ENCODE peak calls at places on chromosomes 16 and 17, in five cellular contexts. W, U, I, F and C are unnamed samples.

GRCh38 chr17:40121886-40122465 is at the start of gene MSL1:
- DNase-seq in F (peak), I (peak), W (no peak), U (peak), C (peak)

GRCh38 chr16:23131436-23131835 is 17.8 kb downstream of the USP31 start:
- DNase-seq in F (no peak), I (no peak), W (no peak), U (no peak), C (no peak)

GRCh38 chr17:83100853-83101391 is 21.5 kb downstream of the METRNL start:
- DNase-seq in U (no peak), W (no peak), F (no peak), I (no peak), C (no peak)

GRCh38 chr16:86946396-86946795 is 368.0 kb downstream of the FOXL1 start:
- DNase-seq in W (no peak), F (peak), U (no peak), I (peak), C (peak)

GRCh38 chr16:17215306-17215705 is 255.5 kb downstream of the XYLT1 start:
- DNase-seq in I (no peak), W (no peak), F (no peak), U (no peak), C (no peak)

GRCh38 chr16:12087901-12088364 is 111.4 kb downstream of the SNX29 start:
- DNase-seq in I (no peak), U (peak), F (no peak), W (no peak), C (no peak)

GRCh38 chr16:75420987-75421819 is 12.1 kb downstream of the CFDP1 start:
- DNase-seq in F (no peak), I (peak), U (peak), W (no peak), C (peak)

GRCh38 chr17:74542727-74543383 is 3.1 kb downstream of the CD300C start:
- DNase-seq in F (no peak), U (no peak), I (no peak), W (no peak), C (no peak)

GRCh38 chr17:70137451-70138230 is 31.7 kb upstream of the KCNJ2 start:
- DNase-seq in U (no peak), F (peak), W (peak), I (peak), C (peak)

GRCh38 chr17:35164716-35165115 is 17.1 kb downstream of the UNC45B start:
- DNase-seq in I (no peak), W (no peak), F (no peak), U (no peak), C (no peak)

GRCh38 chr16:72195609-72196008 is 23.7 kb upstream of the PMFBP1 start:
- DNase-seq in U (no peak), F (no peak), W (no peak), I (no peak), C (no peak)

GRCh38 chr17:3603119-3603869 is 5.9 kb downstream of the TRPV1 start:
- DNase-seq in I (peak), U (no peak), W (peak), F (peak), C (peak)

GRCh38 chr17:8359769-8360168 is 16.7 kb downstream of the KRABD2 start:
- DNase-seq in W (peak), U (no peak), I (peak), F (no peak), C (peak)

GRCh38 chr17:39747745-39748144 is 10.0 kb downstream of the GRB7 start:
- DNase-seq in F (no peak), W (no peak), I (no peak), U (no peak), C (no peak)

GRCh38 chr17:5667871-5668270 is 83.6 kb upstream of the NLRP1 start:
- DNase-seq in I (no peak), F (peak), W (no peak), U (peak), C (no peak)

GRCh38 chr16:89210904-89211515 is 6.5 kb upstream of the ZNF778 start:
- DNase-seq in U (peak), F (no peak), I (no peak), W (no peak), C (no peak)

GRCh38 chr16:55495616-55496289 is 13.1 kb upstream of the LPCAT2 start:
- DNase-seq in U (no peak), I (peak), F (no peak), W (no peak), C (peak)

GRCh38 chr17:67891481-67892119 is 66.3 kb downstream of the BPTF start:
- DNase-seq in I (peak), U (peak), W (peak), F (peak), C (peak)

GRCh38 chr17:81523139-81524062 is 4.8 kb upstream of the FSCN2 start:
- DNase-seq in I (no peak), W (no peak), F (peak), U (peak), C (peak)

GRCh38 chr16:53821957-53822625 is 118.1 kb downstream of the FTO start:
- DNase-seq in F (peak), U (no peak), I (peak), W (peak), C (peak)

GRCh38 chr16:15835136-15835878 is 21.5 kb downstream of the MYH11 start:
- DNase-seq in W (no peak), I (no peak), F (no peak), U (no peak), C (no peak)

GRCh38 chr17:1764274-1764673 is 2.4 kb downstream of the SERPINF1 start:
- DNase-seq in I (peak), F (no peak), U (peak), W (no peak), C (peak)

GRCh38 chr17:6554336-6554735 is 2.0 kb downstream of the PITPNM3 start:
- DNase-seq in I (no peak), W (no peak), U (no peak), F (no peak), C (no peak)

GRCh38 chr16:22948058-22948602 is 134.2 kb downstream of the HS3ST2 start:
- DNase-seq in F (no peak), W (no peak), I (no peak), U (no peak), C (no peak)

GRCh38 chr17:80023261-80024205 is 12.1 kb downstream of the TBC1D16 start:
- DNase-seq in W (no peak), F (no peak), U (peak), I (no peak), C (no peak)